ENCODE peak calls at places on chromosomes 4 and X, in six cellular contexts. A is H4, C is SW480, T is T-helper 1 cell, N is ELR, Z is ELF-1. R is an unnamed sample.

GRCh38 chr4:140152015-140152703 is 1.8 kb downstream of the MAML3 start:
- DNase-seq in A (no peak), T (peak), N (peak), Z (no peak), C (peak), R (peak)

GRCh38 chr4:108060686-108061321 is 71.1 kb downstream of the HADH start:
- DNase-seq in Z (no peak), A (peak), T (no peak), N (no peak), C (peak), R (no peak)

GRCh38 chr4:38002451-38003071 is 42.4 kb downstream of the PTTG2 start:
- DNase-seq in N (peak), Z (peak), A (no peak), C (no peak), T (no peak), R (no peak)

GRCh38 chr4:103673983-103674382 is 45.8 kb downstream of the TACR3 start:
- DNase-seq in C (no peak), N (peak), Z (no peak), A (no peak), T (no peak), R (no peak)

GRCh38 chr4:8221476-8221875 is 22.4 kb downstream of the SH3TC1 start:
- DNase-seq in A (no peak), T (no peak), Z (no peak), N (peak), C (no peak), R (peak)

GRCh38 chr4:166421556-166422156 is 548.6 kb downstream of the TLL1 start:
- DNase-seq in A (no peak), C (no peak), N (peak), T (no peak), Z (no peak), R (no peak)

GRCh38 chrX:154096140-154097002 is 1.1 kb downstream of the MECP2 start:
- DNase-seq in N (peak), A (no peak), C (peak), T (no peak), Z (peak), R (no peak)

GRCh38 chrX:48864210-48864609 is 28.8 kb upstream of the PCSK1N start:
- DNase-seq in Z (no peak), A (peak), N (peak), C (peak), T (no peak), R (no peak)